ENCODE peak calls at places on chromosomes 4 and X, in five cellular contexts. E is lower lobe of right lung, Q is hepatocyte, M is adrenal gland, H is Peyer's patch. Y is an unnamed sample. For H3K27me3 and H3K4me1, the result is how much of the 10 kb centered on the place peaks cover.

GRCh38 chrX:42398967-42399631 is 378.9 kb downstream of the PPP1R2C start:
- DNase-seq in E (no peak), H (no peak), M (no peak), Q (no peak), Y (peak)

GRCh38 chr4:133316874-133317273 is 167.8 kb downstream of the PCDH10 start:
- DNase-seq in H (no peak), Q (no peak), E (no peak), M (no peak), Y (no peak)

GRCh38 chr4:158644341-158644740 is 27.3 kb downstream of the C4orf46 start:
- DNase-seq in H (no peak), M (no peak), Q (no peak), E (no peak), Y (no peak)

GRCh38 chr4:144171697-144172096 is 31.2 kb upstream of the GYPA start:
- DNase-seq in E (no peak), H (no peak), Q (no peak), M (no peak), Y (no peak)

GRCh38 chr4:55549888-55550287 is 3.2 kb upstream of the CLOCK start:
- DNase-seq in Q (peak), H (no peak), E (no peak), M (no peak), Y (no peak)

GRCh38 chr4:36215627-36216026 is 28.7 kb downstream of the ARAP2 start:
- DNase-seq in M (no peak), E (no peak), Q (no peak), H (no peak), Y (no peak)

GRCh38 chr4:154807042-154807630 is 26.1 kb downstream of the RBM46 start:
- DNase-seq in H (no peak), E (no peak), Q (peak), M (no peak), Y (no peak)

GRCh38 chrX:97683256-97683655 is 799.5 kb downstream of the RPA4 start:
- DNase-seq in E (no peak), Q (no peak), H (no peak), M (no peak), Y (no peak)

GRCh38 chrX:115553171-115553570 is 7.8 kb upstream of the PLS3 start:
- DNase-seq in Q (no peak), E (no peak), M (no peak), H (no peak), Y (no peak)

GRCh38 chrX:57817302-57817701 is 93.0 kb downstream of the ZXDA start:
- DNase-seq in Q (no peak), M (no peak), H (no peak), E (no peak), Y (no peak)

GRCh38 chr4:58113083-58113482 is 1002.9 kb upstream of the IGFBP7 start:
- DNase-seq in H (no peak), Q (no peak), E (no peak), M (no peak), Y (peak)

GRCh38 chr4:17347445-17347844 is 164.4 kb downstream of the QDPR start:
- DNase-seq in M (peak), E (no peak), Q (peak), H (no peak), Y (peak)

GRCh38 chr4:89998350-89999098 is 103.9 kb downstream of the MMRN1 start:
- DNase-seq in H (no peak), E (no peak), Q (no peak), M (no peak), Y (no peak)

GRCh38 chrX:15336023-15336413 is 695 bp upstream of the PIGA start:
- DNase-seq in E (peak), M (peak), H (no peak), Q (peak), Y (peak)

GRCh38 chr4:139740121-139740520 is 74.5 kb downstream of the MGST2 start:
- DNase-seq in Q (no peak), E (no peak), H (no peak), M (peak), Y (peak)

GRCh38 chr4:1249731-1250526 is 999 bp upstream of the CTBP1 start:
- DNase-seq in H (no peak), M (peak), Q (peak), E (peak), Y (no peak)

GRCh38 chrX:123610915-123611314 is 121.9 kb downstream of the THOC2 start:
- DNase-seq in M (no peak), Q (no peak), H (no peak), E (no peak), Y (no peak)

GRCh38 chrX:46713672-46714487 is 45.0 kb downstream of the SLC9A7 start:
- DNase-seq in E (no peak), H (no peak), Q (no peak), M (no peak), Y (no peak)

GRCh38 chr4:1255151-1255550 is 6.2 kb upstream of the CTBP1 start:
- DNase-seq in Q (no peak), H (no peak), M (no peak), E (no peak), Y (no peak)

GRCh38 chr4:55553442-55553841 is 6.7 kb upstream of the CLOCK start:
- DNase-seq in M (peak), Q (no peak), E (no peak), H (peak), Y (no peak)

GRCh38 chrX:106730385-106730784 is 3.9 kb downstream of the RNF128 start:
- DNase-seq in H (no peak), M (no peak), Q (peak), E (no peak), Y (no peak)

GRCh38 chr4:172978848-172979247 is 189.8 kb upstream of the GALNT7 start:
- DNase-seq in H (no peak), Q (no peak), M (no peak), E (no peak), Y (no peak)

GRCh38 chr4:118286685-118287084 is 66.1 kb downstream of the PRSS12 start:
- DNase-seq in Q (no peak), E (no peak), H (no peak), M (no peak), Y (no peak)

GRCh38 chr4:15931451-15932210 is 6.9 kb downstream of the FGFBP1 start:
- DNase-seq in H (no peak), Q (no peak), E (no peak), M (no peak), Y (no peak)

GRCh38 chr4:185500035-185500434 is 28.5 kb upstream of the CCDC110 start:
- DNase-seq in Q (no peak), M (no peak), E (no peak), H (no peak), Y (no peak)
- H3K27me3 ChIP-seq in Q (under half), M (under half), E (under half), H (under half), Y (under half)

GRCh38 chr4:73257995-73258667 is 467 bp downstream of the ANKRD17 start:
- DNase-seq in Q (peak), H (peak), M (no peak), E (no peak), Y (peak)
- H3K4me1 ChIP-seq in Q (under half), H (half or more), M (under half), E (half or more), Y (under half)

GRCh38 chrX:34338046-34338445 is 205.9 kb upstream of the FAM47A start:
- DNase-seq in M (no peak), E (no peak), Q (no peak), H (no peak), Y (no peak)

DNA sequence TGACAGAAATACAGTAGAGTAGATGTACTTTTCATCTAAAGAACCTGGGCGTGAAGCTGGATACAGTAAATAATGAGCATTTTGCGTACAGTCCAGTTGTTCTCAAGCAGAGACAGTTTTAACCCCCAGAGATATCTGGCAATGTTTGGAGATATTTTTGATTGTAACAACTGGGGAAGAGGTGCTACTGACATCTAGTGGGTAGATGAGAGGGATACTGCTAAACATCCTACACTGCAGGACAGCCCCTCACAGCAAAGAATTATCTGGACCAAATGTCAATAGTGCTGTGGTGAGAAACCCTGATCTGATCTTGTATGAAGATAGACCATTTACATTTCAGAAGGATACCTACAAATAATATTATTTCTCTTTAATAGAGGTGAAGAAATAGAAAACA is 200.2 kb upstream of the FAM47A start:
- DNase-seq in M (no peak), E (no peak), Q (no peak), H (no peak), Y (no peak)
- TF ChIP-seq CTCF in M (no peak), E (peak), Q (peak), H (no peak), Y (peak)

GRCh38 chr4:185481390-185481789 is 9.9 kb upstream of the CCDC110 start:
- DNase-seq in M (no peak), H (no peak), E (no peak), Q (no peak), Y (no peak)
- H3K27me3 ChIP-seq in M (under half), H (under half), E (under half), Q (under half), Y (half or more)

GRCh38 chr4:10105421-10105820 is 11.2 kb downstream of the WDR1 start:
- DNase-seq in Q (no peak), M (no peak), H (no peak), E (no peak), Y (no peak)

GRCh38 chr4:10102981-10103330 is 13.6 kb downstream of the WDR1 start:
- DNase-seq in H (no peak), M (no peak), E (no peak), Q (no peak), Y (no peak)

GRCh38 chr4:10104991-10105276 is 11.7 kb downstream of the WDR1 start:
- DNase-seq in Q (no peak), E (no peak), H (no peak), M (no peak), Y (no peak)

GRCh38 chr4:10105920-10106319 is 10.7 kb downstream of the WDR1 start:
- DNase-seq in Q (no peak), H (no peak), E (no peak), M (no peak), Y (no peak)

GRCh38 chr4:10104211-10104990 is 12.2 kb downstream of the WDR1 start:
- DNase-seq in E (no peak), H (no peak), M (no peak), Q (no peak), Y (peak)
- H3K4me1 ChIP-seq in E (half or more), H (half or more), M (under half), Q (under half), Y (half or more)

DNA sequence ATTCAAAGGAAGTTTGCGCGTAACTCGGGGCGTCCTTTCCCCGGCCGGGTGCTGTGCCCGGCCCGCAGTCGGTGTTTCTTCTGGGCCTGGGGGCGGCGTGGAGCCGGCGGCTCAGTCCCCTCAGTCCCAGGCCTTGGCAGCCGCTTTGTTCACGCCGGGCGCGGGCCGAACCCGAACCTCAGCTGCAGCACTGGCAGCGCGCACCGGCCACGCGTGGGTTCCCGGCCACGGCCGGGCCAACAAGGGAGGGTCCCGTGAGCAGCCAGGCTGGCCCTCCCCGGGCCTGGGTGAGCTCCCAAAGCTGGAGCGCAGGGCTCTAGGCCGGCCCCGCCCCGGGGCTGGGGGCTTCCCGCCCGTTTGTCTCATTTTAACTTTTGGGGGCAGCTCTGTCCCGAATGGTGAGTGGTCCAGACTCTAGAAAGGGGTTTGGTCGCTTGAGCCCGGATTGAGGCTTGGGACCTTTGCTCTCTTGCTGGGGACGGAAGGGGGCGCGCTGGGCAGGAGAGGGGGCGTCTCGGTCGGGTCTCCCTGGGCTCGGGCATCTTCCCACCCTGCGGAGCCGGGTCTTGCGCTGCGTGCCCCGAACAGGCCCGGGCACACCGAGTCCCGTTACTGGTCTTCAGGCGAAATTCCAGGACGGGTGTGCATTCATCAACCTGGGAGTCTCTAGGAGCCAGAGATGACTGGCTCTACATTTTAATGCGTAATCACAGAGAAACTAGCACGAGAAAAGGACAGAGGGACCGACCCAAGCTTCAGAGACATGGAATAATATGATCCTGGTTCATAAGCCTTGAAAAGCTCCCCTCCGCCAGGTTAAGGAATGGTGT is 177.1 kb downstream of the CBR4 start:
- DNase-seq in Q (peak), H (no peak), M (peak), E (no peak), Y (no peak)
- TF ChIP-seq CTCF in Q (peak), H (no peak), M (no peak), E (no peak), Y (peak)

GRCh38 chrX:152929898-152930297 is 32.0 kb downstream of the ZNF185 start:
- DNase-seq in E (no peak), H (no peak), M (no peak), Q (no peak), Y (no peak)
- H3K27me3 ChIP-seq in E (under half), H (under half), M (under half), Q (under half), Y (under half)

GRCh38 chrX:130108647-130109428 is 1.5 kb downstream of the ELF4 start:
- DNase-seq in Q (peak), H (peak), E (peak), M (no peak), Y (no peak)

GRCh38 chrX:130103605-130104004 is 6.7 kb downstream of the ELF4 start:
- DNase-seq in Q (no peak), H (no peak), M (no peak), E (no peak), Y (no peak)

GRCh38 chrX:130109429-130110378 is 593 bp downstream of the ELF4 start:
- DNase-seq in Q (peak), M (no peak), E (peak), H (no peak), Y (no peak)

GRCh38 chrX:130105226-130105625 is 5.1 kb downstream of the ELF4 start:
- DNase-seq in Q (no peak), M (no peak), E (no peak), H (no peak), Y (no peak)

DNA sequence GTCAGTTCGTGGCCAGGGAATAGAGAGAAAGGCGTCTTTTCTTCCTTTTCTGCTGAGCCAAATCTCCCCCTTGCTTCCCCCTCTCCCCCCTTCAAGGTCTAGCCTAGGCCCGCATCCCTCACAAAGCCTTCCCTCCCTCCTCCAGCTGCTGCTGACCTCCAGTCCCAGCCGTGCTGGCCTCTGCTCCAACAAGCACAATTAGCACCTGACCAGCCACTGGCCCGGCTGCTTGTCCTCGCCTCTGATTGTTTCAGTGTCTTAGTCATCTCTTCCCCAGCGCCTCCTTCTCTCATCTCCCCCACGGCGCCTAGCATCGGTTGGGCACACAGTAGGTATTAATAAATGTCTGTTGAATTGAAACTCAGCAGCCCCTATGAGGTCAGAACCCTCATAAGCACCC is 4.2 kb downstream of the ELF4 start:
- DNase-seq in H (no peak), Q (no peak), M (no peak), E (no peak), Y (no peak)
- H3K4me1 ChIP-seq in H (under half), Q (under half), M (under half), E (under half), Y (under half)